ENCODE peak calls at places on chromosomes 3 and 15, in seven cellular contexts. B is thyroid gland, H is GM12878, N is IMR-90, J is body of pancreas, O is heart left ventricle, X is Peyer's patch. R is an unnamed sample. For H3K27me3, the result is how much of the 10 kb centered on the place peaks cover.

GRCh38 chr15:33201376-33202189 is 7.1 kb upstream of the FMN1 start:
- DNase-seq in O (peak), X (peak), J (peak), H (peak), N (peak), B (peak), R (no peak)

GRCh38 chr3:38317186-38317759 is 29.3 kb upstream of the XYLB start:
- DNase-seq in J (no peak), N (no peak), O (no peak), X (no peak), B (no peak), H (no peak), R (no peak)

GRCh38 chr3:22700876-22701275 is 502.3 kb upstream of the UBE2E2 start:
- DNase-seq in H (no peak), J (no peak), N (no peak), O (no peak), B (no peak), X (no peak), R (no peak)

GRCh38 chr3:34150987-34151386 is 352.6 kb downstream of the PDCD6IP start:
- DNase-seq in X (no peak), H (peak), B (no peak), O (no peak), N (no peak), J (no peak), R (no peak)

GRCh38 chr15:65333863-65334262 is 29.4 kb downstream of the RNU5B-1 start:
- DNase-seq in J (no peak), H (no peak), N (no peak), O (no peak), B (no peak), X (no peak), R (no peak)

GRCh38 chr3:7536921-7537320 is 676.0 kb downstream of the GRM7 start:
- DNase-seq in X (no peak), O (no peak), H (no peak), B (peak), N (no peak), J (no peak), R (no peak)

GRCh38 chr3:113212155-113212844 is 943 bp downstream of the BOC start:
- DNase-seq in J (peak), B (peak), H (no peak), N (no peak), X (no peak), O (peak), R (no peak)

GRCh38 chr15:34012461-34013028 is 26.5 kb downstream of the AVEN start:
- DNase-seq in B (no peak), O (no peak), H (no peak), X (no peak), N (no peak), J (no peak), R (no peak)

GRCh38 chr15:51830279-51830806 is 890 bp downstream of the TMOD3 start:
- DNase-seq in J (no peak), X (no peak), B (no peak), H (no peak), O (no peak), N (peak), R (no peak)

GRCh38 chr15:24955549-24955929 is 752 bp downstream of the SNRPN start:
- DNase-seq in J (peak), B (peak), O (no peak), N (no peak), X (peak), H (no peak), R (peak)

GRCh38 chr15:69729167-69729748 is 276.6 kb downstream of the RPLP1 start:
- DNase-seq in J (peak), B (peak), O (no peak), X (peak), H (no peak), N (peak), R (no peak)

GRCh38 chr3:121431717-121432517 is 113.9 kb downstream of the POLQ start:
- DNase-seq in H (peak), B (peak), J (no peak), O (no peak), N (peak), X (no peak), R (no peak)
- H3K4me3 ChIP-seq in H (no peak), B (no peak), J (no peak), O (peak), N (peak), X (peak), R (peak)

DNA sequence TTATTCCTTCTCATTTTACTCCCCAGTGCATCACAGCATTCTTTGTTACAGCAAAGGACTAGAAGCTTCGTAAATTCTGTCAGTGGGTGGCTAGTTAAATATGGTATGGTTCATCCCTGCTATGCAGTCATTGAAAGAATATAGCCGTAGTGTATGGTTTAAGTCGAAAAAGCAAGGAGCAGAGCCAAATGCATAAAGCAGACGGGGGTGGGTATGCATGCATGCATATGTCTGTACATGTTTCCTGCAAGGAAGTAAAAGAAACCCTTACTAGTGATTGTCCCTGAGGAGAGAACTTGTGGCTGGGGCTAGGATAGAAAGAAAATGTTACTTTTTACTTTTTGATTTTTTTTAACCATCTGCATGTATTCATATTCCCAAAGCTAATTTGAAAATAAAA is 19.9 kb downstream of the RBP2 start:
- DNase-seq in J (no peak), H (no peak), N (no peak), O (no peak), B (no peak), X (no peak), R (no peak)
- TF ChIP-seq POLR2A in J (no peak), H (no peak), N (no peak), O (no peak), B (no peak), X (no peak), R (no peak)

GRCh38 chr15:77674327-77674726 is 41.6 kb upstream of the LINGO1 start:
- DNase-seq in H (no peak), O (no peak), J (no peak), N (no peak), X (no peak), B (no peak), R (no peak)

GRCh38 chr15:77672110-77672509 is 39.4 kb upstream of the LINGO1 start:
- DNase-seq in J (no peak), X (no peak), B (no peak), N (no peak), O (no peak), H (no peak), R (no peak)

GRCh38 chr15:77675806-77676415 is 43.2 kb upstream of the LINGO1 start:
- DNase-seq in B (no peak), H (no peak), O (peak), J (no peak), X (no peak), N (no peak), R (no peak)

GRCh38 chr15:77671274-77672056 is 38.8 kb upstream of the LINGO1 start:
- DNase-seq in B (no peak), H (no peak), N (no peak), X (no peak), J (no peak), O (peak), R (no peak)

GRCh38 chr15:77673801-77674317 is 41.1 kb upstream of the LINGO1 start:
- DNase-seq in J (no peak), B (no peak), O (no peak), X (no peak), H (no peak), N (no peak), R (no peak)
- H3K27me3 ChIP-seq in J (under half), B (under half), O (under half), X (under half), H (under half), N (half or more), R (half or more)

GRCh38 chr15:100772478-100773378 is 106.9 kb upstream of the ALDH1A3 start:
- DNase-seq in H (no peak), X (no peak), B (no peak), O (no peak), N (no peak), J (no peak), R (no peak)
- H3K4me3 ChIP-seq in H (no peak), X (no peak), B (no peak), O (no peak), N (no peak), J (no peak), R (no peak)

GRCh38 chr3:58577269-58577821 is at the start of gene FAM107A:
- DNase-seq in N (peak), O (peak), X (no peak), J (peak), H (no peak), B (peak), R (peak)
- TF ChIP-seq POLR2A in N (no peak), O (no peak), X (no peak), J (peak), H (no peak), B (no peak), R (peak)